ENCODE peak calls at places on chromosome 9, in nine cellular contexts. One of them, this sample, is unnamed.

GRCh38 chr9:3478549-3478953 is 47.2 kb downstream of the RFX3 start:
- DNase-seq in epithelial cell of esophagus: peak
- DNase-seq in GM06990: peak
- DNase-seq in fibroblast of lung: peak
- DNase-seq in PC-3: peak
- DNase-seq in foreskin fibroblast: peak
- DNase-seq in tibial nerve: no peak
- DNase-seq in A549: no peak
- DNase-seq in PC-9: no peak
- DNase-seq in this sample: no peak

GRCh38 chr9:71322311-71322710 is 200.9 kb upstream of the TRPM3 start:
- DNase-seq in epithelial cell of esophagus: no peak
- DNase-seq in GM06990: no peak
- DNase-seq in fibroblast of lung: no peak
- DNase-seq in PC-3: no peak
- DNase-seq in foreskin fibroblast: no peak
- DNase-seq in tibial nerve: no peak
- DNase-seq in A549: no peak
- DNase-seq in PC-9: no peak
- DNase-seq in this sample: no peak

GRCh38 chr9:99253134-99253533 is 31.1 kb downstream of the SEC61B start:
- DNase-seq in epithelial cell of esophagus: no peak
- DNase-seq in GM06990: peak
- DNase-seq in fibroblast of lung: no peak
- DNase-seq in PC-3: no peak
- DNase-seq in foreskin fibroblast: no peak
- DNase-seq in tibial nerve: no peak
- DNase-seq in A549: no peak
- DNase-seq in PC-9: no peak
- DNase-seq in this sample: no peak

GRCh38 chr9:20537269-20537668 is 85.0 kb downstream of the MLLT3 start:
- DNase-seq in epithelial cell of esophagus: no peak
- DNase-seq in GM06990: no peak
- DNase-seq in fibroblast of lung: no peak
- DNase-seq in PC-3: no peak
- DNase-seq in foreskin fibroblast: no peak
- DNase-seq in tibial nerve: no peak
- DNase-seq in A549: no peak
- DNase-seq in PC-9: no peak
- DNase-seq in this sample: no peak

GRCh38 chr9:121286973-121287721 is 19.2 kb downstream of the GSN start:
- DNase-seq in epithelial cell of esophagus: peak
- DNase-seq in GM06990: no peak
- DNase-seq in fibroblast of lung: peak
- DNase-seq in PC-3: peak
- DNase-seq in foreskin fibroblast: peak
- DNase-seq in tibial nerve: peak
- DNase-seq in A549: peak
- DNase-seq in PC-9: peak
- DNase-seq in this sample: peak

GRCh38 chr9:124657526-124657925 is 113.6 kb downstream of the NR6A1 start:
- DNase-seq in epithelial cell of esophagus: no peak
- DNase-seq in GM06990: no peak
- DNase-seq in fibroblast of lung: no peak
- DNase-seq in PC-3: no peak
- DNase-seq in foreskin fibroblast: no peak
- DNase-seq in tibial nerve: no peak
- DNase-seq in A549: no peak
- DNase-seq in PC-9: no peak
- DNase-seq in this sample: no peak

GRCh38 chr9:124017929-124018730 is 6.6 kb downstream of the LHX2 start:
- DNase-seq in epithelial cell of esophagus: no peak
- DNase-seq in GM06990: no peak
- DNase-seq in fibroblast of lung: no peak
- DNase-seq in PC-3: no peak
- DNase-seq in foreskin fibroblast: no peak
- DNase-seq in tibial nerve: no peak
- DNase-seq in A549: no peak
- DNase-seq in PC-9: no peak
- DNase-seq in this sample: no peak

GRCh38 chr9:125635888-125636287 is 71.1 kb downstream of the MAPKAP1 start:
- DNase-seq in epithelial cell of esophagus: no peak
- DNase-seq in GM06990: no peak
- DNase-seq in fibroblast of lung: no peak
- DNase-seq in PC-3: no peak
- DNase-seq in foreskin fibroblast: no peak
- DNase-seq in tibial nerve: no peak
- DNase-seq in A549: no peak
- DNase-seq in PC-9: no peak
- DNase-seq in this sample: no peak

GRCh38 chr9:129582865-129583264 is 38.0 kb downstream of the C9orf50 start:
- DNase-seq in epithelial cell of esophagus: no peak
- DNase-seq in GM06990: no peak
- DNase-seq in fibroblast of lung: no peak
- DNase-seq in PC-3: no peak
- DNase-seq in foreskin fibroblast: no peak
- DNase-seq in tibial nerve: no peak
- DNase-seq in A549: no peak
- DNase-seq in PC-9: no peak
- DNase-seq in this sample: no peak

GRCh38 chr9:110777201-110777842 is 108.7 kb downstream of the MUSK start:
- DNase-seq in epithelial cell of esophagus: no peak
- DNase-seq in GM06990: no peak
- DNase-seq in fibroblast of lung: peak
- DNase-seq in PC-3: no peak
- DNase-seq in foreskin fibroblast: peak
- DNase-seq in tibial nerve: no peak
- DNase-seq in A549: no peak
- DNase-seq in PC-9: no peak
- DNase-seq in this sample: no peak

GRCh38 chr9:114849450-114849849 is 43.6 kb upstream of the TNFSF15 start:
- DNase-seq in epithelial cell of esophagus: no peak
- DNase-seq in GM06990: no peak
- DNase-seq in fibroblast of lung: peak
- DNase-seq in PC-3: no peak
- DNase-seq in foreskin fibroblast: peak
- DNase-seq in tibial nerve: no peak
- DNase-seq in A549: no peak
- DNase-seq in PC-9: no peak
- DNase-seq in this sample: no peak

GRCh38 chr9:4258321-4259093 is 41.4 kb downstream of the GLIS3 start:
- DNase-seq in epithelial cell of esophagus: peak
- DNase-seq in GM06990: no peak
- DNase-seq in fibroblast of lung: peak
- DNase-seq in PC-3: peak
- DNase-seq in foreskin fibroblast: peak
- DNase-seq in tibial nerve: no peak
- DNase-seq in A549: no peak
- DNase-seq in PC-9: peak
- DNase-seq in this sample: no peak

GRCh38 chr9:121246821-121247511 is 21.0 kb upstream of the GSN start:
- DNase-seq in epithelial cell of esophagus: peak
- DNase-seq in GM06990: no peak
- DNase-seq in fibroblast of lung: peak
- DNase-seq in PC-3: no peak
- DNase-seq in foreskin fibroblast: peak
- DNase-seq in tibial nerve: no peak
- DNase-seq in A549: no peak
- DNase-seq in PC-9: no peak
- DNase-seq in this sample: peak

GRCh38 chr9:114538241-114538640 is 33.0 kb upstream of the WHRN start:
- DNase-seq in epithelial cell of esophagus: peak
- DNase-seq in GM06990: no peak
- DNase-seq in fibroblast of lung: no peak
- DNase-seq in PC-3: peak
- DNase-seq in foreskin fibroblast: no peak
- DNase-seq in tibial nerve: no peak
- DNase-seq in A549: peak
- DNase-seq in PC-9: peak
- DNase-seq in this sample: no peak

GRCh38 chr9:127393680-127394079 is 3.3 kb upstream of the SLC2A8 start:
- DNase-seq in epithelial cell of esophagus: no peak
- DNase-seq in GM06990: no peak
- DNase-seq in fibroblast of lung: peak
- DNase-seq in PC-3: peak
- DNase-seq in foreskin fibroblast: peak
- DNase-seq in tibial nerve: no peak
- DNase-seq in A549: no peak
- DNase-seq in PC-9: no peak
- DNase-seq in this sample: no peak

DNA sequence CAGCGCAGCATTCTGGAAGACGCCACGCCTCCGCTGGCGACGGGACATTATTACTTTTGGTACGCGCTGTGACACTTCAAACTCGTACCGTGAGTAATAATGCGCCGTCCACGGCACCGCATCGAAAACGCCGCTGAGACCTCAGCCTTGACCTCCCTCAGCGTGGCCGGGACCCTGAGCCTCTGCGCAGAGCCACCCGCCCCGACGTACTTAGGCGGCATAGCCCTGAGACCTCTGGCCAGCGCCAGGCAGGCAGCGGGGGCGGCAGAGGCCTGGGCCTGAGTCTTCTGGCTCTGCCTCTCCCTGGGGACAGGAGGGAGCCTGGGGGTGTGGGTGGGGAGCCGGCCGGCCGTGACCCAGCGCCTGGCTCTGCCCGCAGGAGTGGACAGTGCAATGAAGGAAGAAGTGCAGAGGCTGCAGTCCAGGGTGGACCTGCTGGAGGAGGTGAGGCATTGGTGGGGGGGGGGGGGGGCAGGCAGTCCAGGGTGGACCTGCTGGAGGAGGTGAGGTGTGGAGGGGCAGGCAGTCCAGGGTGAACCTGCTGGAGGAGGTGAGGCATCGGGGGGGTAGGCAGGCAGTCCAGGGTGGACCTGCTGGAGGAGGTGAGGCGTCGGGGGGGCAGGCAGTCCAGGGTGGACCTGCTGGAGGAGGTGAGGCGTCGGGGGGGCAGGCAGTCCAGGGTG is 8.0 kb downstream of the EGFL7 start:
- DNase-seq in epithelial cell of esophagus: no peak
- DNase-seq in GM06990: no peak
- DNase-seq in fibroblast of lung: no peak
- DNase-seq in PC-3: peak
- DNase-seq in foreskin fibroblast: no peak
- DNase-seq in tibial nerve: no peak
- DNase-seq in A549: no peak
- DNase-seq in PC-9: no peak
- DNase-seq in this sample: no peak
- H3K4me3 ChIP-seq in epithelial cell of esophagus: no peak
- H3K4me3 ChIP-seq in GM06990: no peak
- H3K4me3 ChIP-seq in fibroblast of lung: no peak
- H3K4me3 ChIP-seq in PC-3: no peak
- H3K4me3 ChIP-seq in foreskin fibroblast: no peak
- H3K4me3 ChIP-seq in tibial nerve: no peak
- H3K4me3 ChIP-seq in A549: no peak
- H3K4me3 ChIP-seq in PC-9: no peak
- H3K4me3 ChIP-seq in this sample: no peak

GRCh38 chr9:97849980-97850379 is 3.0 kb upstream of the FOXE1 start:
- DNase-seq in epithelial cell of esophagus: no peak
- DNase-seq in GM06990: no peak
- DNase-seq in fibroblast of lung: no peak
- DNase-seq in PC-3: no peak
- DNase-seq in foreskin fibroblast: no peak
- DNase-seq in tibial nerve: no peak
- DNase-seq in A549: no peak
- DNase-seq in PC-9: no peak
- DNase-seq in this sample: no peak

GRCh38 chr9:97848237-97848581 is 4.8 kb upstream of the FOXE1 start:
- DNase-seq in epithelial cell of esophagus: no peak
- DNase-seq in GM06990: no peak
- DNase-seq in fibroblast of lung: no peak
- DNase-seq in PC-3: no peak
- DNase-seq in foreskin fibroblast: no peak
- DNase-seq in tibial nerve: no peak
- DNase-seq in A549: no peak
- DNase-seq in PC-9: no peak
- DNase-seq in this sample: no peak

GRCh38 chr9:97850746-97851449 is 2.1 kb upstream of the FOXE1 start:
- DNase-seq in epithelial cell of esophagus: no peak
- DNase-seq in GM06990: no peak
- DNase-seq in fibroblast of lung: no peak
- DNase-seq in PC-3: no peak
- DNase-seq in foreskin fibroblast: no peak
- DNase-seq in tibial nerve: no peak
- DNase-seq in A549: no peak
- DNase-seq in PC-9: no peak
- DNase-seq in this sample: no peak

GRCh38 chr9:97847474-97848236 is 5.4 kb upstream of the FOXE1 start:
- DNase-seq in epithelial cell of esophagus: no peak
- DNase-seq in GM06990: no peak
- DNase-seq in fibroblast of lung: no peak
- DNase-seq in PC-3: no peak
- DNase-seq in foreskin fibroblast: no peak
- DNase-seq in tibial nerve: no peak
- DNase-seq in A549: no peak
- DNase-seq in PC-9: no peak
- DNase-seq in this sample: no peak

GRCh38 chr9:97848582-97849237 is 4.3 kb upstream of the FOXE1 start:
- DNase-seq in epithelial cell of esophagus: no peak
- DNase-seq in GM06990: no peak
- DNase-seq in fibroblast of lung: no peak
- DNase-seq in PC-3: no peak
- DNase-seq in foreskin fibroblast: no peak
- DNase-seq in tibial nerve: no peak
- DNase-seq in A549: no peak
- DNase-seq in PC-9: no peak
- DNase-seq in this sample: peak
- H3K4me3 ChIP-seq in epithelial cell of esophagus: no peak
- H3K4me3 ChIP-seq in GM06990: peak
- H3K4me3 ChIP-seq in fibroblast of lung: no peak
- H3K4me3 ChIP-seq in PC-3: no peak
- H3K4me3 ChIP-seq in foreskin fibroblast: no peak
- H3K4me3 ChIP-seq in tibial nerve: no peak
- H3K4me3 ChIP-seq in A549: no peak
- H3K4me3 ChIP-seq in PC-9: no peak
- H3K4me3 ChIP-seq in this sample: no peak

DNA sequence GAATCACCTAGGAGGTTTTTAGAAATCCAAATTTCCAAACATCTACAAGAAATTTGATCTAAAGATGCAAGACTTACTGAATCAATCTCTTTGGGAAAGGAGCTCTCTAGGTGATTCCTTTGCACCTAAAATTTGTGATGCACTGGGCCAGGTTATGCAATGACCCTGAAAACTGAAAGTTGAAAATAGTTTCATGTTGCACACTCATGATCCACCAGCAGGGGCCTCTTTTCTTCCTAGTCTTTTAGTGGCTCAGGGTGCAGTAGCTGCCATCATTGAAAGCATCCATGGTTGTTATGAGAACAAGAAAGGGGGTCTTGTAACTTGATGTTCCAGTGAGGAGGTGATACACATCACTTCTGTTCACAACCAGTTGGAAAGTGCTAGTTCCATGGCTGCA is 486.8 kb downstream of the PSAT1 start:
- DNase-seq in epithelial cell of esophagus: peak
- DNase-seq in GM06990: no peak
- DNase-seq in fibroblast of lung: no peak
- DNase-seq in PC-3: no peak
- DNase-seq in foreskin fibroblast: no peak
- DNase-seq in tibial nerve: no peak
- DNase-seq in A549: peak
- DNase-seq in PC-9: no peak
- DNase-seq in this sample: no peak
- H3K4me3 ChIP-seq in epithelial cell of esophagus: no peak
- H3K4me3 ChIP-seq in GM06990: no peak
- H3K4me3 ChIP-seq in fibroblast of lung: no peak
- H3K4me3 ChIP-seq in PC-3: no peak
- H3K4me3 ChIP-seq in foreskin fibroblast: no peak
- H3K4me3 ChIP-seq in tibial nerve: no peak
- H3K4me3 ChIP-seq in A549: no peak
- H3K4me3 ChIP-seq in PC-9: no peak
- H3K4me3 ChIP-seq in this sample: no peak

GRCh38 chr9:38467404-38467803 is 43.1 kb upstream of the IGFBPL1 start:
- DNase-seq in epithelial cell of esophagus: no peak
- DNase-seq in GM06990: no peak
- DNase-seq in fibroblast of lung: no peak
- DNase-seq in PC-3: no peak
- DNase-seq in foreskin fibroblast: no peak
- DNase-seq in tibial nerve: no peak
- DNase-seq in A549: no peak
- DNase-seq in PC-9: no peak
- DNase-seq in this sample: no peak
- H3K4me3 ChIP-seq in epithelial cell of esophagus: no peak
- H3K4me3 ChIP-seq in GM06990: no peak
- H3K4me3 ChIP-seq in fibroblast of lung: no peak
- H3K4me3 ChIP-seq in PC-3: no peak
- H3K4me3 ChIP-seq in foreskin fibroblast: no peak
- H3K4me3 ChIP-seq in tibial nerve: no peak
- H3K4me3 ChIP-seq in A549: no peak
- H3K4me3 ChIP-seq in PC-9: no peak
- H3K4me3 ChIP-seq in this sample: no peak